ENCODE peak calls at places on chromosomes 6 and 20, in eight cellular contexts. G, J, W, K, B, Q, Y and E are unnamed samples.

GRCh38 chr6:36578030-36578825 is 15.9 kb upstream of the SRSF3 start:
- DNase-seq in J (no peak), K (no peak), Y (no peak), Q (no peak), B (no peak), G (no peak), W (no peak), E (no peak)

GRCh38 chr6:41536884-41537347 is 9.3 kb upstream of the FOXP4 start:
- DNase-seq in W (no peak), Q (no peak), B (peak), J (no peak), K (no peak), Y (peak), G (peak), E (no peak)

GRCh38 chr20:60137657-60138245 is 179.5 kb downstream of the CDH26 start:
- DNase-seq in W (no peak), G (peak), J (peak), Y (peak), Q (no peak), K (peak), B (peak), E (no peak)

GRCh38 chr6:33746036-33746600 is 587 bp downstream of the IP6K3 start:
- DNase-seq in G (peak), Y (no peak), W (no peak), J (no peak), B (no peak), Q (no peak), K (no peak), E (no peak)

GRCh38 chr6:108588586-108588985 is 27.9 kb downstream of the FOXO3 start:
- DNase-seq in Y (no peak), B (no peak), W (no peak), J (no peak), K (no peak), G (peak), Q (no peak), E (no peak)

GRCh38 chr20:18672826-18673225 is 85.0 kb downstream of the DTD1 start:
- DNase-seq in G (no peak), W (no peak), Q (no peak), Y (no peak), B (no peak), J (no peak), K (no peak), E (no peak)

GRCh38 chr6:4008324-4009047 is 70.5 kb downstream of the FAM217A start:
- DNase-seq in J (no peak), G (peak), B (peak), W (no peak), Y (peak), Q (no peak), K (no peak), E (peak)

GRCh38 chr6:163417595-163417994 is 3.1 kb downstream of the QKI start:
- DNase-seq in B (no peak), K (no peak), G (no peak), J (no peak), Y (no peak), W (no peak), Q (no peak), E (no peak)

GRCh38 chr6:138774370-138774769 is 801 bp downstream of the CCDC28A start:
- DNase-seq in Q (no peak), K (no peak), Y (no peak), W (no peak), G (no peak), J (no peak), B (no peak), E (no peak)

GRCh38 chr20:62496525-62497218 is 20.9 kb upstream of the GATA5 start:
- DNase-seq in G (no peak), Q (no peak), J (no peak), B (no peak), W (no peak), Y (no peak), K (peak), E (peak)

GRCh38 chr6:39642300-39642699 is 82.9 kb downstream of the KIF6 start:
- DNase-seq in W (no peak), J (no peak), K (no peak), Q (no peak), B (no peak), Y (no peak), G (no peak), E (no peak)

GRCh38 chr20:54368578-54368977 is 106.8 kb upstream of the DOK5 start:
- DNase-seq in B (no peak), Q (no peak), Y (no peak), K (no peak), G (no peak), J (no peak), W (no peak), E (no peak)

GRCh38 chr6:107653861-107654394 is 164.0 kb downstream of the SOBP start:
- DNase-seq in W (no peak), G (no peak), Q (no peak), Y (no peak), J (no peak), B (no peak), K (no peak), E (no peak)

GRCh38 chr20:1185316-1185741 is 548 bp upstream of the TMEM74B start:
- DNase-seq in W (no peak), G (no peak), Q (no peak), K (no peak), J (no peak), Y (no peak), B (no peak), E (peak)

GRCh38 chr20:37417857-37418501 is 72.0 kb downstream of the SRC start:
- DNase-seq in J (no peak), Y (no peak), Q (no peak), G (no peak), W (no peak), B (no peak), K (no peak), E (no peak)

GRCh38 chr20:48841196-48841860 is 13.5 kb upstream of the PREX1 start:
- DNase-seq in B (no peak), Y (no peak), G (no peak), Q (no peak), J (no peak), W (no peak), K (no peak), E (no peak)

GRCh38 chr6:51007237-51007636 is 188.6 kb downstream of the TFAP2B start:
- DNase-seq in Q (no peak), B (no peak), G (no peak), J (no peak), W (no peak), K (no peak), Y (no peak), E (no peak)

GRCh38 chr6:110618591-110619267 is 142.3 kb upstream of the SLC22A16 start:
- DNase-seq in B (no peak), K (no peak), J (no peak), G (peak), Q (no peak), W (no peak), Y (no peak), E (peak)

GRCh38 chr6:99819853-99820252 is 174.2 kb downstream of the MCHR2 start:
- DNase-seq in B (no peak), G (no peak), Q (no peak), J (no peak), Y (no peak), W (no peak), K (no peak), E (no peak)

GRCh38 chr6:114747995-114748625 is 405.3 kb upstream of the HS3ST5 start:
- DNase-seq in W (no peak), Q (no peak), K (no peak), J (no peak), Y (peak), G (peak), B (peak), E (peak)

GRCh38 chr6:25344827-25345226 is 65.7 kb downstream of the CARMIL1 start:
- DNase-seq in B (no peak), W (no peak), Y (no peak), Q (no peak), K (no peak), G (no peak), J (no peak), E (no peak)

GRCh38 chr6:57302477-57302876 is 15.0 kb upstream of the PRIM2 start:
- DNase-seq in J (no peak), Q (no peak), W (no peak), Y (no peak), B (peak), G (peak), K (no peak), E (no peak)

GRCh38 chr6:159117031-159117430 is 52.2 kb upstream of the FNDC1 start:
- DNase-seq in J (no peak), W (no peak), Y (no peak), G (peak), K (no peak), Q (no peak), B (no peak), E (no peak)

GRCh38 chr20:5491463-5491862 is 174.7 kb upstream of the PROKR2 start:
- DNase-seq in K (no peak), B (no peak), G (no peak), Q (no peak), Y (no peak), J (no peak), W (no peak), E (no peak)

GRCh38 chr6:96460052-96460700 is 61.4 kb upstream of the UFL1 start:
- DNase-seq in Y (peak), B (peak), K (no peak), G (no peak), Q (no peak), J (no peak), W (no peak), E (no peak)

GRCh38 chr6:68233623-68234022 is 401.5 kb upstream of the ADGRB3 start:
- DNase-seq in W (no peak), Y (no peak), G (peak), K (no peak), J (no peak), Q (no peak), B (no peak), E (no peak)

GRCh38 chr6:146423450-146423849 is 120.2 kb upstream of the RAB32 start:
- DNase-seq in K (no peak), J (no peak), B (no peak), G (no peak), Y (no peak), Q (no peak), W (no peak), E (no peak)

GRCh38 chr6:118565317-118565960 is 17.3 kb downstream of the PLN start:
- DNase-seq in W (peak), J (no peak), Y (peak), K (no peak), Q (no peak), B (peak), G (no peak), E (peak)

GRCh38 chr20:38091447-38092216 is 58.1 kb downstream of the RPRD1B start:
- DNase-seq in Q (peak), J (no peak), K (no peak), Y (no peak), W (no peak), B (no peak), G (peak), E (peak)

GRCh38 chr6:134585529-134585873 is 267.6 kb upstream of the SGK1 start:
- DNase-seq in B (peak), K (no peak), Q (no peak), W (no peak), J (no peak), G (no peak), Y (no peak), E (no peak)

GRCh38 chr6:157123245-157123644 is 200.1 kb downstream of the TMEM242 start:
- DNase-seq in K (no peak), Y (no peak), W (no peak), B (no peak), Q (no peak), J (no peak), G (no peak), E (no peak)

GRCh38 chr6:135251416-135251815 is 70.3 kb downstream of the MYB start:
- DNase-seq in W (no peak), G (no peak), B (peak), J (no peak), Y (peak), Q (no peak), K (no peak), E (no peak)

GRCh38 chr6:444653-445275 is 53.2 kb downstream of the IRF4 start:
- DNase-seq in B (no peak), Y (no peak), G (no peak), W (no peak), K (peak), Q (no peak), J (peak), E (no peak)